ENCODE peak calls at places on chromosomes 1 and 21, in ten cellular contexts. R is heart right ventricle, N is neural crest cell, H is choroid plexus epithelial cell, M is osteocyte, G is GM13977, I is A549, T is glutamatergic neuron, K is PC-9, D is neural progenitor cell. B is an unnamed sample.

GRCh38 chr1:101112051-101112770 is 86.6 kb upstream of the DPH5 start:
- DNase-seq in R (peak), N (no peak), H (no peak), M (no peak), G (peak), I (no peak), T (no peak), K (no peak), D (peak), B (peak)

GRCh38 chr1:2279210-2279639 is 51.1 kb downstream of the SKI start:
- DNase-seq in R (peak), N (peak), H (peak), M (no peak), G (no peak), I (no peak), T (peak), K (no peak), D (peak), B (no peak)

GRCh38 chr1:212700892-212701819 is 1.5 kb upstream of the BATF3 start:
- DNase-seq in R (peak), N (peak), H (peak), M (peak), G (no peak), I (peak), T (peak), K (no peak), D (peak), B (peak)

GRCh38 chr1:234139966-234140365 is 233.3 kb upstream of the COA6 start:
- DNase-seq in R (no peak), N (no peak), H (peak), M (no peak), G (no peak), I (peak), T (no peak), K (peak), D (no peak), B (no peak)

GRCh38 chr1:3244539-3245315 is 175.7 kb downstream of the PRDM16 start:
- DNase-seq in R (no peak), N (no peak), H (no peak), M (no peak), G (no peak), I (no peak), T (no peak), K (no peak), D (no peak), B (no peak)

GRCh38 chr21:32578107-32578691 is 7.1 kb downstream of the TCP10L start:
- DNase-seq in R (no peak), N (no peak), H (peak), M (no peak), G (no peak), I (no peak), T (no peak), K (peak), D (peak), B (peak)

GRCh38 chr1:33357099-33357498 is 36.2 kb upstream of the A3GALT2 start:
- DNase-seq in R (no peak), N (no peak), H (no peak), M (no peak), G (no peak), I (no peak), T (no peak), K (no peak), D (no peak), B (no peak)

GRCh38 chr1:225762002-225762441 is 15.6 kb upstream of the SRP9 start:
- DNase-seq in R (no peak), N (no peak), H (peak), M (no peak), G (no peak), I (no peak), T (no peak), K (no peak), D (no peak), B (no peak)

GRCh38 chr21:45747802-45748445 is 104.4 kb downstream of the PCBP3 start:
- DNase-seq in R (no peak), N (no peak), H (no peak), M (peak), G (no peak), I (peak), T (no peak), K (peak), D (no peak), B (no peak)

GRCh38 chr1:109786531-109787021 is 22.9 kb upstream of the EPS8L3 start:
- DNase-seq in R (no peak), N (no peak), H (peak), M (no peak), G (no peak), I (peak), T (no peak), K (peak), D (no peak), B (no peak)

GRCh38 chr1:36793452-36793851 is 240.9 kb downstream of the GRIK3 start:
- DNase-seq in R (no peak), N (no peak), H (no peak), M (no peak), G (no peak), I (no peak), T (no peak), K (no peak), D (no peak), B (no peak)

GRCh38 chr21:41895643-41896493 is 16.7 kb upstream of the PRDM15 start:
- DNase-seq in R (no peak), N (no peak), H (peak), M (no peak), G (no peak), I (no peak), T (no peak), K (no peak), D (no peak), B (peak)

GRCh38 chr1:170114916-170115315 is 30.8 kb upstream of the NTMT2 start:
- DNase-seq in R (no peak), N (no peak), H (peak), M (no peak), G (no peak), I (no peak), T (no peak), K (no peak), D (peak), B (no peak)

DNA sequence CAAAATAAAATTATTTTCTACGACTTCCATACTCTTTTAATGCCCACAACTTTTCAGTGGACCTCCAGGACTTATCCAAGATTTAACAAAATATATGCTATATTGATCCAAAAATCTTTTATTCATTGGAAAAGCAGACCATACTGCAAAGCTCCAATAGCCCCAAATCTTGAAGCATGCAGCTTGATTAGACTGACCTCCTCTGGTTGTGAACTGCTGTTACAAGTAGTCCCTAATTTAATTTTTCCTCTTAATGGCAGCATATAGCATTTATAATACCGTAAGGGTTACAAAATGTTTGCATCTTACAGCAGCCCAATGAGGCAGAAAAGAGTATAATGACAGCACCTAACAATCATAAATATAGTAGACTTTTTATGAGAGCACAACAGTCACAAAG is 49.8 kb downstream of the TPR start:
- DNase-seq in R (no peak), N (no peak), H (peak), M (no peak), G (no peak), I (no peak), T (no peak), K (no peak), D (peak), B (no peak)
- TF ChIP-seq CTCF in R (peak), N (peak), H (peak), M (peak), G (peak), I (peak), T (peak), K (peak), D (peak), B (peak)

GRCh38 chr21:23455676-23456075 is 2151.6 kb downstream of the MRPL39 start:
- DNase-seq in R (no peak), N (no peak), H (no peak), M (no peak), G (no peak), I (no peak), T (no peak), K (no peak), D (no peak), B (no peak)

DNA sequence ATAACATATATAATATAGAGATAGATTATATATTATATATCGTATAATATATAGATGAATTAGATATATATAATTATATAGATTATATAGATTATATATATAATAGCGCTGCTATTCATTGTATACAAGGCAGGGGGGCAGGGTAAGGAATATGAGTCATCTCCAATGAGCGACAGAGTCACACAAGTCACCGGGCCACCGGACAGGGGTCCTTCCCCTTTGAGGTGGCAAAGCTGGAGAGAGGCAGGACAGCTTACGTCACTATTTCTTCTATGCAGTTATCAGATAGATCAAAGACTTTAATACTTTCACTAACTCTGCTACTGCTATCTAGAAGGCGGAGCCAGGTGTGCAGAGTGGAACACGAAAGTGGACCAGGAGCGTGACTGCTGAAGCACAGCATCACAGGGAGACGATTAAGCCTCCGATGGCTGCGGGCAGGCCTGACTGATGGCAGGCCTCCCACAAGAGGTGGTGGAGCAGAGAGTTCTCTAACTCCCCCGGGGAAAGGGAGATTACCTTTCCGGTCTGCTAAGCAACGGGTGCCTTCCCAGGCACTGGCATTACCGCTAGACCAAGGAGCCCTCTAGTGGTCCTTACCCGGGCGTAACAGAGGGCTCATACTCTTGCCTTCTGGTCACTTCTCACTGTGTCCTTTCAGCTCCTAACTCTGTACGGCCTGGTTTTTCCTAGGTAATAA is 2154.7 kb downstream of the MRPL39 start:
- DNase-seq in R (no peak), N (peak), H (no peak), M (no peak), G (no peak), I (no peak), T (peak), K (no peak), D (peak), B (peak)
- TF ChIP-seq CTCF in R (peak), N (peak), H (no peak), M (peak), G (peak), I (no peak), T (peak), K (peak), D (peak), B (no peak)

DNA sequence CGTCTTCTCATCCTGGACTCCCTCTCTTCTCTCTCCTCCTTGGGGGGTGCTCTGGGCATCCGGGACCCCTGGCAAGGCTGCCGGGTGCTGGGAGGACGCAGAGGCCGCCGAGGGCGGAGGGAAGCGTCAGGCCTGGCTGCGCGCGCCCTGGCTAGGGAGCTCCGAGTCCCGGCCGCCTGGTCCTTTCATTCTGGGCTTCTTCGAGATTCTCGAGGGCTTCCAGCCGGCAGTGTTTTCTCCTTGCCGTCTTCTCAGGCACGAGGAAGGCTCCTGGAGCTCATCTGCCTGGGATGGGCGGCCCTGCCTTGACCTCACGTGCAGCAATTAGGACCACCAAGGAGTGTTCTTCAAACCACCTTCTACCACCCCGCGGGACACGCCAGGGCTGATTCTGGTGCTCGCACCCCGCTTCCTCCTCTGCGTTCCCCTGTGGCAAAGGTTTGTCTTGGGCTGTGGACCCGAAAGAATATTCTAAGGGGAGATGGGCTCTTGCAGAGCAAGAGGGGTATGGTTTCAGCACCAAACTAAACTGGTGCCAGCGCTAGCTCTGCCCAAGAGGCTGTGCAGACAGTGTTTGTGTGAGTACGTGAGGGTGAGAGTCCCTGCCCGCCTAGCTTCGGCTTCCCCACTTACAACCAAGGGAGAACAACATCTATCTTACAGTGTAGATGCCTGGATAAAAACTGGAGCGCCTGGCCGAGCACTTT is 36.5 kb downstream of the PIK3CD start:
- DNase-seq in R (no peak), N (peak), H (peak), M (no peak), G (no peak), I (no peak), T (peak), K (peak), D (peak), B (no peak)
- TF ChIP-seq CTCF in R (no peak), N (no peak), H (no peak), M (no peak), G (no peak), I (no peak), T (no peak), K (no peak), D (no peak), B (no peak)

DNA sequence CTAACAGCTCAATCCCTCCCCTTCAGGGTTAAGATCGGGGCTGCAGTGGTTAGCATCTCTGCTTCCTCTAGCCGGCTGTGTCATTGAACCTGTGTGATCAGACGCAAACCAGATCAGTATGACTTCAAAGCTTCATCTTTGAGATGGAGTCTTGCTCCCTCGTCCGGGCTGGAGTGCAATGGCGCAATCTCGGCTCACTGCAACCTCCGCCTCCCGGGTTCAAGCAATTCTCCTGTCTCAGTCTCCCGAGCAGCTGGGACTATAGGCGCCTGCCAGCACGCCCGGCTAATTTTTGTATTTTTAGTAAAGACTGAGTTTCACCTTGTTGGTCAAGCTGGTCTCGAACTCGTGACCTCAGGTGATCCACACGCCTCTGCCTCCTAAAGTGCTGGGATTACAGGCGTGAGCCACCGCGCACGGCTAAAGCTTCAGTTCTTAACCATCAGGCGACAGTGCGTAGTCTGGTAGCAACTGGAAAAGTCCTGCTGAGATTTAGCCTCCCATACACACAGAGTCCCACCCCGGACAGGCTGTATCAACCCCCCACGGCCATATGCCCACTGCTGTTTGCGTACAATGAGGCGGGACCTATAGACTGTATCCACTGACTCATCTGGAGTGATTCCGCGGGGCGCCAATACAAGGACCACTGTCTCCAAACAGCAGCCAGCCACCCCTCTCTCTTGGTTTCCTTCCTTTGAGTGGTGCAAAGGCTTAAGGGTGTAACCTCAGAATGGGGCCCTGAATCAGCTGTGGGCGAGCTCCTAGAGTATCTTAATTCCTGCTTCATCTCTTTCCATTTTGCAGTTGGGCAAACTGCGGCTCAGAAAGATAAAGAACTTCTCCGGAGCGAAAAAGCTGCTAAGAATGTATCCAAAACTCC is 23.3 kb downstream of the CELA3A start:
- DNase-seq in R (peak), N (no peak), H (peak), M (peak), G (peak), I (peak), T (peak), K (no peak), D (peak), B (peak)
- TF ChIP-seq CTCF in R (no peak), N (peak), H (no peak), M (no peak), G (peak), I (peak), T (no peak), K (no peak), D (no peak), B (no peak)

GRCh38 chr1:150012611-150013010 is 2.1 kb upstream of the OTUD7B start:
- DNase-seq in R (no peak), N (no peak), H (no peak), M (no peak), G (no peak), I (no peak), T (no peak), K (no peak), D (no peak), B (no peak)

GRCh38 chr1:150008699-150009098 is 1.8 kb downstream of the OTUD7B start:
- DNase-seq in R (no peak), N (no peak), H (no peak), M (no peak), G (no peak), I (no peak), T (no peak), K (no peak), D (no peak), B (no peak)

GRCh38 chr1:150009604-150010387 is 730 bp downstream of the OTUD7B start:
- DNase-seq in R (no peak), N (no peak), H (peak), M (no peak), G (peak), I (peak), T (no peak), K (peak), D (peak), B (peak)

GRCh38 chr1:150006881-150007401 is 3.6 kb downstream of the OTUD7B start:
- DNase-seq in R (no peak), N (no peak), H (peak), M (no peak), G (no peak), I (no peak), T (no peak), K (no peak), D (no peak), B (peak)

GRCh38 chr1:150010388-150011115 is at the start of gene OTUD7B:
- DNase-seq in R (peak), N (peak), H (peak), M (peak), G (peak), I (peak), T (peak), K (peak), D (peak), B (peak)
- TF ChIP-seq CTCF in R (peak), N (no peak), H (no peak), M (no peak), G (peak), I (no peak), T (no peak), K (no peak), D (peak), B (no peak)

GRCh38 chr1:85258536-85259117 is 835 bp downstream of the C1orf52 start:
- DNase-seq in R (no peak), N (no peak), H (peak), M (no peak), G (no peak), I (no peak), T (no peak), K (no peak), D (peak), B (no peak)
- TF ChIP-seq CTCF in R (no peak), N (no peak), H (peak), M (peak), G (no peak), I (no peak), T (no peak), K (no peak), D (peak), B (no peak)

GRCh38 chr1:162385702-162386101 is 4.2 kb downstream of the C1orf226 start:
- DNase-seq in R (no peak), N (no peak), H (no peak), M (peak), G (peak), I (no peak), T (no peak), K (no peak), D (no peak), B (no peak)
- TF ChIP-seq CTCF in R (no peak), N (no peak), H (no peak), M (no peak), G (no peak), I (no peak), T (no peak), K (no peak), D (no peak), B (no peak)

GRCh38 chr1:235673981-235674380 is 24.4 kb upstream of the GNG4 start:
- DNase-seq in R (no peak), N (no peak), H (no peak), M (no peak), G (no peak), I (no peak), T (no peak), K (no peak), D (peak), B (no peak)
- TF ChIP-seq CTCF in R (no peak), N (no peak), H (no peak), M (no peak), G (no peak), I (no peak), T (no peak), K (no peak), D (peak), B (no peak)

B was measured in activated CD8-positive, alpha-beta T cell treated with anti-CD3 and anti-CD28 coated beads for 36 hours.